ENCODE peak calls at places on chromosomes 2 and 18, in four cellular contexts. G, W, U and M are unnamed samples.

GRCh38 chr2:224987733-224988132 is 54.5 kb downstream of the DOCK10 start:
- DNase-seq in G (no peak), W (no peak), U (no peak), M (no peak)

GRCh38 chr2:234950730-234951385 is 959 bp upstream of the SH3BP4 start:
- DNase-seq in G (no peak), W (no peak), U (no peak), M (peak; percentile 24)

GRCh38 chr2:216436369-216436768 is 24.1 kb downstream of the SMARCAL1 start:
- DNase-seq in G (no peak), W (no peak), U (no peak), M (no peak)

GRCh38 chr2:56185101-56185581 is 1.4 kb downstream of the CCDC85A start:
- DNase-seq in G (peak; percentile 33), W (no peak), U (no peak), M (no peak)

GRCh38 chr2:81545626-81546025 is 1241.1 kb upstream of the LRRTM1 start:
- DNase-seq in G (no peak), W (no peak), U (no peak), M (no peak)

GRCh38 chr2:121285077-121285449 is at the start of gene TFCP2L1:
- DNase-seq in G (peak; percentile 43), W (peak; percentile 70), U (no peak), M (no peak)

GRCh38 chr2:673615-674318 is 3.4 kb downstream of the TMEM18 start:
- DNase-seq in G (no peak), W (no peak), U (no peak), M (peak; percentile 48)

GRCh38 chr2:101732773-101733256 is 35.3 kb downstream of the MAP4K4 start:
- DNase-seq in G (no peak), W (no peak), U (no peak), M (no peak)

GRCh38 chr2:197137826-197138480 is 172.6 kb downstream of the ANKRD44 start:
- DNase-seq in G (no peak), W (no peak), U (no peak), M (peak; percentile 75)

GRCh38 chr2:53646788-53647187 is 120.8 kb upstream of the CHAC2 start:
- DNase-seq in G (no peak), W (no peak), U (no peak), M (no peak)

GRCh38 chr2:233140913-233141469 is 80.8 kb downstream of the INPP5D start:
- DNase-seq in G (no peak), W (no peak), U (no peak), M (no peak)

GRCh38 chr2:12770569-12770968 is 53.8 kb downstream of the TRIB2 start:
- DNase-seq in G (no peak), W (no peak), U (no peak), M (no peak)

DNA sequence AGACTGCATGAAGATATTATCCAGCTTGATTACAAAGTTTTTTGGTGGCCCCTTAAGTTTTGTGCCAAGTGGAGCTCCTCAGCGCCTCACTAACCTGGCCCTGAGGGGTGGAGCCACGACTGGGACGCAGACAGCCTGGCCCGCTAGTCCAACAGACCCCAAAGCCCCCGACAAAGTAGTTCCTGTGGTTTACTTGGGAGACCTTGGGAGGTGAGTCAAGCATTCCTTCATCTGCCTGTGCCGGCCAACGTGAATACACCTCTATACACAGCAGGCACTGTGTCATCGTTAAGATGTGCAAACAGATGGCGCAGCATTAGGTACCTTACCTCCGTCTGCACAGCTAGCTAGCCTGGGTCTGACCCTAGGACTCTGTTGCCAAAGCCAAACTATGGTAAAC is 55.0 kb upstream of the LAMA1 start:
- DNase-seq in G (no peak), W (no peak), U (no peak), M (no peak)
- TF ChIP-seq MYC in G (no peak), W (no peak), U (no peak), M (no peak)

DNA sequence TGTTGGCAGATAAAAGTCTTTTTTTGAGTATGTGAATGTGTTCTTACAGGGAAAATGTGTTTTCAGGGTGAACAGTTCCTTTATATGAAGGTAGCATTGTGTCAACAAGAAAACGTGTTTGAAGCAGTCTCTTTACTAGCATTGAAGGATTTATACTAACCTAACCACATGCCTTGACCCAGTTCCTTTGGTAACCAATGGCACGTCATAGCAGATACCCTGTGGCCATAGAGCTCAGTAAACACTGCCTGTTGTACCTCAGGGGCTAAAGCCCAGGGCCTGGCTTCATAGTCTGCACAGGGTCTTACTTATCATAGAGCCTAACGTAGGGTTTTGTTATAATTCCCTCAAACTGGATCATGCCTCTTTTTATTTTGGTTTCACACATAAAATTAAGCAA is 32.1 kb upstream of the NFU1 start:
- DNase-seq in G (no peak), W (no peak), U (no peak), M (no peak)
- TF ChIP-seq MYC in G (no peak), W (no peak), U (no peak), M (no peak)

GRCh38 chr2:85763831-85764230 is 10.0 kb downstream of the ATOH8 start:
- DNase-seq in G (no peak), W (no peak), U (no peak), M (no peak)
- TF ChIP-seq MYC in G (no peak), W (no peak), U (no peak), M (no peak)

GRCh38 chr2:39068757-39069515 is 51.9 kb downstream of the SOS1 start:
- DNase-seq in G (peak; percentile 14), W (no peak), U (no peak), M (no peak)
- TF ChIP-seq MYC in G (no peak), W (no peak), U (no peak), M (no peak)